ENCODE peak calls at places on chromosomes 12 and 14, in four cellular contexts. One of them, this sample, is unnamed.

GRCh38 chr14:68819260-68819691 is 26.4 kb upstream of the ZFP36L1 start:
- DNase-seq in GM12878: no peak
- DNase-seq in HepG2: no peak
- DNase-seq in K562: peak; percentile 58
- DNase-seq in this sample: no peak

GRCh38 chr12:99386907-99387306 is 260.6 kb upstream of the GARIN6 start:
- DNase-seq in HepG2: peak; percentile 48
- DNase-seq in K562: no peak
- DNase-seq in GM12878: no peak
- DNase-seq in this sample: peak; percentile 69

GRCh38 chr12:123384994-123385376 is 1.1 kb downstream of the KMT5A start:
- DNase-seq in HepG2: no peak
- DNase-seq in K562: no peak
- DNase-seq in GM12878: no peak
- DNase-seq in this sample: peak; percentile 60

GRCh38 chr12:93361159-93361919 is 16.4 kb upstream of the NUDT4 start:
- DNase-seq in GM12878: no peak
- DNase-seq in K562: no peak
- DNase-seq in HepG2: no peak
- DNase-seq in this sample: no peak

GRCh38 chr14:50763386-50764007 is 67.5 kb downstream of the NIN start:
- DNase-seq in K562: no peak
- DNase-seq in HepG2: no peak
- DNase-seq in GM12878: no peak
- DNase-seq in this sample: peak; percentile 63

GRCh38 chr14:82720931-82721330 is 1187.3 kb upstream of the SEL1L start:
- DNase-seq in HepG2: no peak
- DNase-seq in K562: no peak
- DNase-seq in GM12878: no peak
- DNase-seq in this sample: no peak

GRCh38 chr14:98231210-98231609 is 1040.8 kb downstream of the BCL11B start:
- DNase-seq in K562: no peak
- DNase-seq in GM12878: no peak
- DNase-seq in HepG2: no peak
- DNase-seq in this sample: no peak

GRCh38 chr14:95497561-95498011 is 18.9 kb downstream of the SYNE3 start:
- DNase-seq in K562: no peak
- DNase-seq in HepG2: no peak
- DNase-seq in GM12878: no peak
- DNase-seq in this sample: no peak

GRCh38 chr14:83826838-83827237 is 1703.1 kb upstream of the FLRT2 start:
- DNase-seq in HepG2: no peak
- DNase-seq in GM12878: no peak
- DNase-seq in K562: no peak
- DNase-seq in this sample: peak; percentile 6

GRCh38 chr12:111174283-111175108 is 194.4 kb downstream of the PHETA1 start:
- DNase-seq in K562: peak; percentile 38
- DNase-seq in HepG2: no peak
- DNase-seq in GM12878: no peak
- DNase-seq in this sample: peak; percentile 35

GRCh38 chr14:61876362-61877049 is 114.3 kb downstream of the SNAPC1 start:
- DNase-seq in HepG2: no peak
- DNase-seq in K562: no peak
- DNase-seq in GM12878: no peak
- DNase-seq in this sample: no peak
- TF ChIP-seq ESRRA in HepG2: no peak
- TF ChIP-seq ESRRA in K562: no peak
- TF ChIP-seq ESRRA in GM12878: no peak
- TF ChIP-seq ESRRA in this sample: no peak

GRCh38 chr14:75342762-75343599 is 64.4 kb downstream of the FOS start:
- DNase-seq in GM12878: peak; percentile 57
- DNase-seq in K562: no peak
- DNase-seq in HepG2: no peak
- DNase-seq in this sample: no peak
- TF ChIP-seq JUNB in GM12878: peak; percentile 26
- TF ChIP-seq JUNB in K562: no peak
- TF ChIP-seq JUNB in HepG2: no peak
- TF ChIP-seq JUNB in this sample: no peak

DNA sequence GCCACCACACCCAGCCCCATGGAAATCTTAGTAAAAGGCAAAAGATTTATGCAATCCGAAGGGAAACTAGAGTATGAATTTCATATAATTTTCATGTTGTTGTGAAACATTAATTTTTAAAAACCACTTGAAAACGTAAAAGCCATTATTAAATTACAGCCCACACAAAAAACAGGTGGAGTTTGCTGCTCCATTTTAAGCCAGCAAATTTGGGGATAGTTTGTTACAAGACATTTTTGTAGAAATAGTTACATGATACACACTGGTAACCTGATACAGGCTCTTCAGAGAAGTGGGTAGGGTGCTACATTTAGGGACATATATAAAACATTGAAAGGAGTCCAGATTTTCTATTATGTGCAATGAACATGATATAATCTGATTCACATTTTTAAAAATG is 17.6 kb downstream of the GNPTAB start:
- DNase-seq in GM12878: no peak
- DNase-seq in HepG2: no peak
- DNase-seq in K562: no peak
- DNase-seq in this sample: no peak
- TF ChIP-seq CHD4 in GM12878: no peak
- TF ChIP-seq CHD4 in HepG2: no peak
- TF ChIP-seq CHD4 in K562: no peak
- TF ChIP-seq CHD4 in this sample: no peak

DNA sequence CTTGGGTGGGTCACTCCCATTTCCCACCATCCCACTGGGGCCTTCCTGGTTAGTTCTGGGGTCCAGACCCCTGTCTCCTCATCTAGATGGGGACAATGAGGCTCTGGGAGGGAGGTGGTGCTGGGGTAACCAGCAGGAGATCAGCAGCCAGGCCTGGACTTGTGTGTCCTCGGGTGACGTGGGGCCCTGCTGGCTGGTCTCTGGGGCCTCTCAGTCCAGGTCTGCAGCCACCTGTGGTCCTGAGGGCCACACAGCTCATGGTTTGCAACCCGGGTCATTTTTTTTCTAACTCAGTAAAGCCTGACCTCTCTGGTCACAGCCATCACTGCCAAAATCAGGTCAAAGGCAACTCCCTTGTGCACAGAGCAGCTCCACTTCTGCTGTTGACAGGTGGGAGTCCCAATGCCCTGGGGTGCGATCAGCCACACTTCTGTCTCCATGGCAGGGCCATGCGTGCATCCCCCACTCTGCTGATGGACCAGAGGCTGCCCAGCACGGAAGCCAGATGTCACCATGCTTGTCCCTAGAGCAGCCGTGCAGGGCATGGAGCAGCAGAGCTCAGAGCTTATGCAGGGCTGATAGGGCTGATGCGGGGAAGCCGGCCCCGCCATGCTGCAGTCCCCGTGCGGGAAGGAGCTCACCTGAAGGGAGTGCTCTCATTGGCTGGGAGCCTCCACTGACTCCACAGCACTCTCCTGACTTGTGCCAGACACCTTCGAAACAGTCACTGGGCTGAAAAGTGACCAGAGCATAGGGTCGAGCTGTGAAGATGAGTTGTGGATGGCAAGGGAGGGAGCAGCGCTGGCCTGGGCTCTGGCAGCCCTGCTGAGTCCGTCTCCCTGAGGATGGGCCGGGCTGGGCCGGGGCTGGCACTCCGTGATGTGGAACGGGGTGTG is 251.0 kb downstream of the ADGRD1 start:
- DNase-seq in HepG2: no peak
- DNase-seq in K562: no peak
- DNase-seq in GM12878: no peak
- DNase-seq in this sample: no peak
- TF ChIP-seq ESRRA in HepG2: no peak
- TF ChIP-seq ESRRA in K562: no peak
- TF ChIP-seq ESRRA in GM12878: no peak
- TF ChIP-seq ESRRA in this sample: no peak

This sample was measured in A549.